ENCODE peak calls at places on chromosomes 16 and 17, in five cellular contexts. X is ELR; N is substantia nigra; K is GM12865; E is effector CD4-positive, alpha-beta T cell. Q is an unnamed sample.

GRCh38 chr16:6016530-6017184 is 919.1 kb upstream of the EEF2KMT start:
- DNase-seq in X (peak), N (no peak), K (no peak), E (no peak), Q (peak)

GRCh38 chr16:84467709-84468108 is 36.8 kb downstream of the MEAK7 start:
- DNase-seq in X (no peak), N (no peak), K (no peak), E (no peak), Q (no peak)

GRCh38 chr16:65634291-65634690 is 512.4 kb upstream of the CDH11 start:
- DNase-seq in X (no peak), N (no peak), K (no peak), E (no peak), Q (no peak)

GRCh38 chr17:63274156-63274555 is 171.9 kb downstream of the CYB561 start:
- DNase-seq in X (peak), N (no peak), K (no peak), E (no peak), Q (no peak)

GRCh38 chr17:48952904-48953303 is 8.3 kb upstream of the SNF8 start:
- DNase-seq in X (no peak), N (no peak), K (peak), E (no peak), Q (peak)

GRCh38 chr17:4945176-4945943 is 3.0 kb downstream of the PFN1 start:
- DNase-seq in X (peak), N (no peak), K (peak), E (peak), Q (peak)

GRCh38 chr16:20674684-20675487 is 22.6 kb downstream of the ACSM1 start:
- DNase-seq in X (no peak), N (no peak), K (peak), E (no peak), Q (no peak)

GRCh38 chr17:80441133-80441578 is 26.2 kb downstream of the ENDOV start:
- DNase-seq in X (peak), N (no peak), K (peak), E (peak), Q (peak)

GRCh38 chr16:55264949-55265348 is 59.1 kb upstream of the IRX6 start:
- DNase-seq in X (no peak), N (no peak), K (no peak), E (no peak), Q (no peak)

Q was measured in GM20000.